ENCODE peak calls at places on chromosomes 11 and 22, in ten cellular contexts. Y is NCI-H748 treated with DMSO at 0.1 percent for 48 hours; O is GM23338; B is NCI-H1436; F is fibroblast of pulmonary artery; Q is neural progenitor cell; A is NCI-H345; Z is H54; N is activated CD4-positive, alpha-beta T cell treated with anti-CD3 and anti-CD28 coated beads for 48 hours; M is NCI-H226. U is an unnamed sample.
A peak's percentile ranks its signal among the peaks of the same experiment; 100 is the strongest.

GRCh38 chr22:50696799-50697561 is 24.4 kb downstream of the SHANK3 start:
- DNase-seq in Y (no peak), O (peak; percentile 74), B (no peak), F (no peak), Q (peak; percentile 81), A (peak; percentile 9), Z (peak; percentile 47), N (no peak), M (no peak), U (no peak)

GRCh38 chr11:106697058-106697457 is 321.2 kb downstream of the GUCY1A2 start:
- DNase-seq in Y (no peak), O (no peak), B (no peak), F (peak; percentile 74), Q (no peak), A (no peak), Z (no peak), N (no peak), M (peak; percentile 62), U (no peak)

GRCh38 chr11:78802058-78802633 is 227.5 kb upstream of the NARS2 start:
- DNase-seq in Y (no peak), O (peak; percentile 53), B (no peak), F (peak; percentile 36), Q (peak; percentile 43), A (no peak), Z (no peak), N (no peak), M (peak; percentile 67), U (no peak)

GRCh38 chr11:68297812-68298658 is 14.4 kb upstream of the LRP5 start:
- DNase-seq in Y (peak; percentile 17), O (peak; percentile 85), B (peak; percentile 35), F (peak; percentile 68), Q (peak; percentile 84), A (peak; percentile 50), Z (peak; percentile 85), N (peak; percentile 80), M (peak; percentile 60), U (peak; percentile 31)

GRCh38 chr11:117725048-117725734 is 71.8 kb downstream of the DSCAML1 start:
- DNase-seq in Y (no peak), O (no peak), B (no peak), F (no peak), Q (no peak), A (no peak), Z (no peak), N (no peak), M (no peak), U (peak; percentile 73)

GRCh38 chr11:2569321-2569721 is 124.5 kb downstream of the KCNQ1 start:
- DNase-seq in Y (no peak), O (no peak), B (no peak), F (no peak), Q (no peak), A (no peak), Z (no peak), N (no peak), M (no peak), U (no peak)

GRCh38 chr11:3087821-3088800 is 30.9 kb upstream of the CARS1 start:
- DNase-seq in Y (no peak), O (no peak), B (no peak), F (no peak), Q (no peak), A (no peak), Z (peak; percentile 77), N (no peak), M (peak; percentile 84), U (no peak)

GRCh38 chr22:44743247-44743646 is 9.1 kb upstream of the ARHGAP8 start:
- DNase-seq in Y (no peak), O (no peak), B (no peak), F (no peak), Q (no peak), A (no peak), Z (no peak), N (no peak), M (no peak), U (no peak)

GRCh38 chr11:1209371-1210057 is 13.4 kb upstream of the MUC5B start:
- DNase-seq in Y (no peak), O (no peak), B (no peak), F (no peak), Q (no peak), A (no peak), Z (no peak), N (no peak), M (no peak), U (no peak)

GRCh38 chr11:92979176-92979575 is 9.7 kb downstream of the MTNR1B start:
- DNase-seq in Y (no peak), O (no peak), B (no peak), F (peak; percentile 6), Q (no peak), A (no peak), Z (no peak), N (no peak), M (peak; percentile 76), U (peak; percentile 44)

GRCh38 chr11:96426356-96427103 is 36.7 kb downstream of the JRKL start:
- DNase-seq in Y (peak; percentile 7), O (peak; percentile 71), B (peak; percentile 3), F (peak; percentile 75), Q (peak; percentile 63), A (peak; percentile 42), Z (no peak), N (no peak), M (no peak), U (no peak)

GRCh38 chr11:114607753-114608459 is 12.3 kb upstream of the NXPE4 start:
- DNase-seq in Y (no peak), O (no peak), B (no peak), F (peak; percentile 4), Q (no peak), A (no peak), Z (no peak), N (no peak), M (no peak), U (no peak)

GRCh38 chr11:36343436-36343835 is 47.3 kb downstream of the PRR5L start:
- DNase-seq in Y (no peak), O (no peak), B (no peak), F (no peak), Q (no peak), A (no peak), Z (no peak), N (no peak), M (no peak), U (no peak)

GRCh38 chr11:59197990-59198389 is 14.7 kb downstream of the MPEG1 start:
- DNase-seq in Y (no peak), O (no peak), B (peak; percentile 69), F (peak; percentile 78), Q (no peak), A (peak; percentile 20), Z (no peak), N (no peak), M (no peak), U (peak; percentile 50)

GRCh38 chr11:121059605-121060004 is 35.7 kb downstream of the TBCEL start:
- DNase-seq in Y (no peak), O (no peak), B (no peak), F (no peak), Q (no peak), A (no peak), Z (no peak), N (no peak), M (no peak), U (no peak)

GRCh38 chr11:61747389-61748285 is 4.8 kb upstream of the MYRF start:
- DNase-seq in Y (no peak), O (peak; percentile 87), B (peak; percentile 25), F (peak; percentile 74), Q (peak; percentile 88), A (no peak), Z (peak; percentile 88), N (peak; percentile 58), M (peak; percentile 64), U (peak; percentile 34)

GRCh38 chr11:131640320-131640719 is 269.9 kb downstream of the NTM start:
- DNase-seq in Y (no peak), O (peak; percentile 44), B (no peak), F (no peak), Q (no peak), A (no peak), Z (no peak), N (no peak), M (no peak), U (no peak)

GRCh38 chr11:120131941-120132644 is 5.8 kb downstream of the TRIM29 start:
- DNase-seq in Y (no peak), O (no peak), B (no peak), F (no peak), Q (no peak), A (peak; percentile 10), Z (no peak), N (no peak), M (no peak), U (no peak)

GRCh38 chr11:104964247-104964646 is 4.1 kb downstream of the CASP4 start:
- DNase-seq in Y (no peak), O (no peak), B (no peak), F (no peak), Q (no peak), A (no peak), Z (no peak), N (no peak), M (no peak), U (no peak)

GRCh38 chr11:134759314-134759713 is 347.3 kb upstream of the B3GAT1 start:
- DNase-seq in Y (no peak), O (no peak), B (no peak), F (no peak), Q (no peak), A (peak; percentile 18), Z (no peak), N (no peak), M (no peak), U (no peak)

GRCh38 chr11:91373497-91373896 is 851.1 kb upstream of the FAT3 start:
- DNase-seq in Y (no peak), O (peak; percentile 44), B (no peak), F (no peak), Q (peak; percentile 23), A (no peak), Z (no peak), N (no peak), M (no peak), U (no peak)

GRCh38 chr11:118305726-118306125 is 1.2 kb downstream of the CD3E start:
- DNase-seq in Y (no peak), O (no peak), B (no peak), F (no peak), Q (no peak), A (no peak), Z (no peak), N (peak; percentile 41), M (no peak), U (no peak)

GRCh38 chr11:1201395-1202153 is 21.3 kb upstream of the MUC5B start:
- DNase-seq in Y (no peak), O (no peak), B (no peak), F (peak; percentile 17), Q (no peak), A (no peak), Z (no peak), N (no peak), M (no peak), U (no peak)

GRCh38 chr11:104727095-104727494 is 171.2 kb downstream of the CASP12 start:
- DNase-seq in Y (no peak), O (no peak), B (no peak), F (no peak), Q (no peak), A (no peak), Z (no peak), N (no peak), M (no peak), U (no peak)

GRCh38 chr11:70526116-70527045 is 128.1 kb downstream of the CTTN start:
- DNase-seq in Y (no peak), O (no peak), B (no peak), F (no peak), Q (no peak), A (peak; percentile 7), Z (no peak), N (no peak), M (no peak), U (no peak)

U was measured in NCI-H1092.